ENCODE peak calls at places on chromosomes 3 and 15, in four cellular contexts. B is GM12878, A is HepG2, Q is H1. C is an unnamed sample.
A peak's percentile ranks its signal among the peaks of the same experiment; 100 is the strongest.

GRCh38 chr3:126926684-126927404 is 56.1 kb upstream of the PLXNA1 start:
- DNase-seq in B (no peak), A (no peak), Q (no peak), C (peak; percentile 40)

GRCh38 chr15:57437564-57437963 is 61.3 kb downstream of the CGNL1 start:
- DNase-seq in B (no peak), A (no peak), Q (no peak), C (no peak)

GRCh38 chr3:167887096-167887495 is 151.6 kb downstream of the SERPINI1 start:
- DNase-seq in B (no peak), A (peak; percentile 23), Q (no peak), C (no peak)

GRCh38 chr3:127368186-127369032 is 80.6 kb upstream of the PRR20G start:
- DNase-seq in B (no peak), A (no peak), Q (no peak), C (no peak)

GRCh38 chr3:169337541-169337940 is 326.0 kb downstream of the MECOM start:
- DNase-seq in B (no peak), A (no peak), Q (no peak), C (no peak)

GRCh38 chr3:108780235-108780634 is 23.0 kb upstream of the RETNLB start:
- DNase-seq in B (no peak), A (no peak), Q (no peak), C (no peak)

GRCh38 chr15:74592222-74592621 is 23.4 kb upstream of the CLK3 start:
- DNase-seq in B (no peak), A (no peak), Q (no peak), C (no peak)

GRCh38 chr3:60935709-60936108 is 315.5 kb downstream of the FHIT start:
- DNase-seq in B (no peak), A (no peak), Q (no peak), C (no peak)

GRCh38 chr3:43034911-43035310 is 55.8 kb downstream of the GASK1A start:
- DNase-seq in B (no peak), A (no peak), Q (no peak), C (no peak)

GRCh38 chr3:36591959-36592358 is 172.4 kb downstream of the DCLK3 start:
- DNase-seq in B (no peak), A (no peak), Q (no peak), C (no peak)

GRCh38 chr3:64673159-64673715 is 14.6 kb downstream of the ADAMTS9 start:
- DNase-seq in B (no peak), A (no peak), Q (no peak), C (no peak)

GRCh38 chr3:126124148-126124868 is 40.4 kb upstream of the SLC41A3 start:
- DNase-seq in B (no peak), A (no peak), Q (no peak), C (no peak)

GRCh38 chr3:25901796-25902195 is 111.9 kb downstream of the OXSM start:
- DNase-seq in B (no peak), A (no peak), Q (no peak), C (no peak)

GRCh38 chr15:76217029-76217866 is 94.0 kb downstream of the ETFA start:
- DNase-seq in B (no peak), A (no peak), Q (no peak), C (no peak)

GRCh38 chr3:198113219-198114053 is 153.4 kb downstream of the LMLN start:
- DNase-seq in B (no peak), A (no peak), Q (no peak), C (no peak)

GRCh38 chr15:28935316-28935715 is 49.5 kb downstream of the APBA2 start:
- DNase-seq in B (no peak), A (peak; percentile 58), Q (no peak), C (peak; percentile 66)

GRCh38 chr15:38149315-38149714 is 103.3 kb upstream of the SPRED1 start:
- DNase-seq in B (peak; percentile 11), A (no peak), Q (no peak), C (no peak)

GRCh38 chr15:67573194-67573593 is 30.7 kb downstream of the MAP2K5 start:
- DNase-seq in B (no peak), A (no peak), Q (no peak), C (no peak)

GRCh38 chr15:31265871-31266711 is 60.5 kb upstream of the KLF13 start:
- DNase-seq in B (peak; percentile 86), A (no peak), Q (no peak), C (no peak)

GRCh38 chr15:33160581-33161165 is 33.8 kb downstream of the FMN1 start:
- DNase-seq in B (no peak), A (no peak), Q (no peak), C (no peak)

GRCh38 chr15:91865486-91865885 is 12.0 kb downstream of the SLCO3A1 start:
- DNase-seq in B (no peak), A (no peak), Q (no peak), C (no peak)

GRCh38 chr3:74409066-74409465 is 205.4 kb downstream of the CNTN3 start:
- DNase-seq in B (no peak), A (no peak), Q (no peak), C (no peak)

GRCh38 chr3:188274249-188274915 is 120.4 kb downstream of the LPP start:
- DNase-seq in B (no peak), A (no peak), Q (no peak), C (no peak)

DNA sequence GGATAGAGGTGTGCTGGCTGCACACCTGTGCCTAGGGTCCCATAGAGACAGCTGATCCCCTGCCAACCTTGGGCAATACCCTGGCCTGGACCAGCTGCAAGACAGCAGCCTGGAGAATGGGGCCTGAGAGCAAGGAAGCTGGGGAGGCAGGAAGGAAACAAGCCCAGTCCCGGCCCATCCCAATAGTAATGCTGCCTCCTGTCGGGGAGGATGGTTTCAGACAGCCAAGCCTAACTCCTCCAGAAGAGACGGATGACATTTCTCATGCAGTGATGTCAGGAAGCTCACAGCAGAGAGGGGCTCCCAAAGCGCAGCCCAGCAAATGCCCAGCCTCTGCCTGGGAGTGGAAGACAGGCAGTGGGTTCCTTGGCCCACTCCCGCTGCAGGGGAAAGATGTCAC is 408.8 kb downstream of the OCA2 start:
- DNase-seq in B (no peak), A (no peak), Q (no peak), C (peak; percentile 18)
- H3K4me1 ChIP-seq in B (no peaks in the 10 kb centered on the region), A (no peaks in the 10 kb centered on the region), Q (peaks cover 2% of the 10 kb centered on the region), C (no peaks in the 10 kb centered on the region)

DNA sequence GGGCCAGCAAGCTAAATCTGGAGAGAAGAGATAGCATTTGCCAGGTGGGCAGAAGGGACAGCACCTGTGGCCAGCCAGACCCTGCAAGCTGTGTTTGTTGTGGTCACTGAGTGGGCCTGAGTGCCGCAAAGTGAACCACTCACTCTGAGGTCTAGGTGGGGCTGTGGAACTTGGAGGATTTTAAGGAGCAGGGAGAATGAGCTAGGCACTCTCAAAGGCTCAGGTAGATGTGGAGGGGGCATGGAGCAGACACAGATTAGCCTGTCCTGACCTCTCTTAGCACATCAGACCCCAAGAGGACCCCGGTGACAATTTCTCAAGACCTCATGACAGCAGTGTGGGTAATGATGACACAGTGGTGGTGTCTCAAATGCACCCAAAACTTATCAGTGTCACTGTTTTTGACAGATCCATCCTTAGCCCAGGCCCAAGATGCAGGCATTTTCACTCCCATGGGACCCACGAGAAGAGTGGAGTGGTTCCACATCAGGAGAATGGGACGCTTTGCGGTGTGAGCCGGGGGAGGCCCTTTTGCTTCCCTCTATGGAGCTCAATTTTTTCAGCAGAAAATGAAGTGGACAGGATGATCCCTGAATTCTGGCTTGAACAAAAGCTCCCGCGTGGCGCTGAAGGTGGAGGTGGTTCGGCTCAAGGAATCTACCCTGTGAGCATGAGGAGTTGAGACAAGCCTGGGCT is 43.8 kb upstream of the TLE3 start:
- DNase-seq in B (no peak), A (no peak), Q (no peak), C (no peak)
- TF ChIP-seq BRCA1 in B (no peak), A (no peak), Q (no peak), C (no peak)

DNA sequence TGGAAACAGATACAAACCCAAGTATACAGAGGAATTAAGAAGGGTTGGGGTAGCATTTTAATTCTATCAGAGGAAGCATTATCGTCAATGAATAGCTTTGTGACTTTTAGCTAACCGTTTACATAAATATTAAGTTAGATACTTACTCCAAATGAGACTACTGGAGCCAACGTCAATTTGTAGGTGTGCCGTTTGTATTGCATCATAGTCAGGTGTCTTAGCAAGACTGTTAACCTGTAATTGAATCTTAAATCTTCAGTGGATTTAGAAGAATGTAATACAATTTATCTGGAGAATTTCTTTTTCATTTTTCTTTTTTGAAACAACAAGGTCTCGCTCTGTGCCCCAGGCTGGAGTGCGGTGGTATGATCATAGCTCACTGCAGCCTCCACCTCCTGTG is 55.1 kb downstream of the CRTC3 start:
- DNase-seq in B (no peak), A (no peak), Q (no peak), C (no peak)
- H3K4me1 ChIP-seq in B (peaks cover 5% of the 10 kb centered on the region), A (peaks cover 7% of the 10 kb centered on the region), Q (peaks cover 10% of the 10 kb centered on the region), C (no peaks in the 10 kb centered on the region)

GRCh38 chr15:69760890-69761568 is 308.4 kb downstream of the RPLP1 start:
- DNase-seq in B (peak; percentile 62), A (peak; percentile 48), Q (no peak), C (peak; percentile 6)
- TF ChIP-seq BRCA1 in B (no peak), A (no peak), Q (no peak), C (no peak)

DNA sequence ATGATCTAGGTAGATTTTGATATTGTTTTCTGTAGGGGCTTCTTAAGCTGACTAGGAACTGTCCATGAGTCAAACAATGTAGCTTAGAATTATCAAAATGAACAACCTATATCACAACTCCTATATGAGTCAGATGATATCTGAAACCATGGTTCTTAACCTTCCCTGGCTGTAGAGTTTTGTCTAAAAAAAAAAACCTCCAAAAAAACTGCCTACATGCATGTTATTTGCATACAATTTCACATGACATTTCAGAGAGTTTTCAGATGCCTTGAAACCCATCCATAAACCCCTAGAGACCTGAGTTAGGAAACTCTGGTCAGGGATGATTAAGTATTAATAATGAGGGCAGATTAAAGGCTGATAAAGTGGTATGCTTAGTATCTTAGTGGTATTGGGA is 157.0 kb downstream of the CHST2 start:
- DNase-seq in B (no peak), A (no peak), Q (no peak), C (no peak)
- H3K4me1 ChIP-seq in B (no peaks in the 10 kb centered on the region), A (no peaks in the 10 kb centered on the region), Q (no peaks in the 10 kb centered on the region), C (peaks cover 22% of the 10 kb centered on the region)

DNA sequence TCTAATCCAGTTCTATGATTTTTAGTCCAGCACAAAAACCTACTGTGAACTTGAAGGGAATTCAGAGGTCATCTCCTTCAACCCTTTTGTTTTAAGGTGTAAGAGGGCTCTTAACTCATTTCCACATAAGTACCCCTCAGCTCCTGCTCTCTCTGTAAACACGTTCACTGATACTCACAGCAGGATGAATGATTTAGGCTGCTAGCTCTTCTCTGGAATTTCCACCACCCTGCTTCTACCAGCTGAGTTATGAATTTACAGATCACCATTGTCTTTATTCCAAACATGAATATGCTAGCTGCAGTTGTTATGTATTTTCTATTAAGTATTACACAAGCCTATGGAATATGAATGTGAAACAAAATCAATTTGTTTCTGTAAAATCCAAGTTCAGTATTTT is 101.3 kb upstream of the NANOGP8 start:
- DNase-seq in B (no peak), A (no peak), Q (no peak), C (no peak)
- TF ChIP-seq BRCA1 in B (no peak), A (no peak), Q (no peak), C (no peak)

DNA sequence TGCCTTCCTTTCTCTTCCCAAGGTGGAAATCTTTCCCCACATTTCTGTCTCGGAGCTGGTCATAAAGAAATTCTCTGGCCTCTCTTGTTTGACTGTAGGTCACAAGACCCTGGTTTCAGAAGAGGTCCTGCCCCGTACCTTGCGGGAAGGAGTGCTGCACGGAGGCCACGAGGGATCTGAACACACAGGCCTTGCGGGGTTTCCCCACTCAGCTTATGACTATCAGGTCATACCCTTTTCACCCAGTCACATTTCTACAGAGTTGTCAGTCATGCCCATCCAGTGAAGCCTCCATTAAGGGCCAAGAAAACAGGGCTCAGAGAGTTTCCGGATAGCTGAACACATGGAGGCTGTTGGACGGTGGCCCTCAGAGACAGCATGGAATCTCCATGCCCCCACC is 54.7 kb upstream of the ATP13A3 start:
- DNase-seq in B (no peak), A (no peak), Q (no peak), C (no peak)
- H3K4me1 ChIP-seq in B (peaks cover 4% of the 10 kb centered on the region), A (peaks cover 56% of the 10 kb centered on the region), Q (no peaks in the 10 kb centered on the region), C (no peaks in the 10 kb centered on the region)

C was measured in K562.